ENCODE peak calls at places on chromosomes 2 and 18, in six cellular contexts. X, Q, U, D, L and K are unnamed samples. For H4K20me1 and H3K9me2, the result is how much of the 10 kb centered on the place peaks cover.

GRCh38 chr18:21629089-21629832 is 17.1 kb downstream of the SNRPD1 start:
- DNase-seq in L (no peak), Q (no peak), X (no peak), U (no peak), D (peak), K (no peak)

GRCh38 chr2:46317092-46317486 is 19.9 kb downstream of the EPAS1 start:
- DNase-seq in X (no peak), D (no peak), L (no peak), Q (no peak), U (no peak), K (no peak)

GRCh38 chr2:239454507-239454906 is 53.7 kb upstream of the HDAC4 start:
- DNase-seq in X (no peak), L (no peak), U (no peak), D (no peak), Q (peak), K (no peak)

GRCh38 chr18:73006331-73006730 is 138.5 kb upstream of the NETO1 start:
- DNase-seq in L (no peak), D (no peak), U (no peak), X (no peak), Q (no peak), K (no peak)

GRCh38 chr2:219603784-219604183 is 6.1 kb downstream of the STK11IP start:
- DNase-seq in D (no peak), Q (no peak), U (no peak), L (no peak), X (no peak), K (no peak)

GRCh38 chr2:202237787-202238233 is 587 bp downstream of the SUMO1 start:
- DNase-seq in L (peak), U (peak), D (peak), X (no peak), Q (peak), K (peak)

GRCh38 chr18:3111523-3112240 is 98.7 kb upstream of the LPIN2 start:
- DNase-seq in U (no peak), D (no peak), Q (no peak), X (no peak), L (no peak), K (no peak)

GRCh38 chr2:68483011-68483410 is 15.6 kb downstream of the APLF start:
- DNase-seq in D (no peak), U (no peak), X (no peak), Q (no peak), L (no peak), K (no peak)

GRCh38 chr18:74196220-74197119 is 48.1 kb downstream of the TIMM21 start:
- DNase-seq in Q (peak), X (peak), L (peak), U (peak), D (peak), K (peak)

GRCh38 chr2:112803691-112804521 is 19.6 kb upstream of the IL1A start:
- DNase-seq in D (no peak), Q (no peak), U (no peak), L (peak), X (no peak), K (peak)

GRCh38 chr2:66828876-66829275 is 394.0 kb downstream of the MEIS1 start:
- DNase-seq in Q (no peak), X (no peak), U (no peak), D (peak), L (no peak), K (no peak)

GRCh38 chr2:120938132-120938771 is 202.6 kb downstream of the GLI2 start:
- DNase-seq in Q (no peak), X (no peak), D (no peak), L (no peak), U (peak), K (peak)

GRCh38 chr2:187527262-187527661 is 27.0 kb downstream of the TFPI start:
- DNase-seq in Q (no peak), U (no peak), L (peak), D (no peak), X (no peak), K (peak)

GRCh38 chr2:224268441-224268840 is 133.5 kb downstream of the FAM124B start:
- DNase-seq in L (peak), D (no peak), X (no peak), U (no peak), Q (no peak), K (peak)

GRCh38 chr2:123495241-123495640 is 529.8 kb upstream of the CNTNAP5 start:
- DNase-seq in D (no peak), L (peak), X (no peak), Q (no peak), U (no peak), K (no peak)

GRCh38 chr2:222878877-222879601 is 18.2 kb downstream of the ACSL3 start:
- DNase-seq in U (no peak), D (no peak), L (peak), Q (no peak), X (peak), K (peak)

GRCh38 chr2:92073036-92073814 is 2798.0 kb upstream of the TEKT4 start:
- DNase-seq in D (no peak), X (no peak), U (peak), L (no peak), Q (no peak), K (no peak)

GRCh38 chr2:99066602-99067001 is 74.9 kb upstream of the C2orf15 start:
- DNase-seq in Q (peak), D (peak), L (peak), X (peak), U (peak), K (peak)

GRCh38 chr18:35458271-35458670 is 39.5 kb downstream of the INO80C start:
- DNase-seq in Q (no peak), X (no peak), L (peak), D (no peak), U (no peak), K (no peak)

GRCh38 chr18:35458677-35459441 is 38.9 kb downstream of the INO80C start:
- DNase-seq in D (no peak), U (no peak), Q (peak), L (peak), X (peak), K (peak)

GRCh38 chr18:35460719-35461118 is 37.0 kb downstream of the INO80C start:
- DNase-seq in U (no peak), L (peak), X (no peak), Q (no peak), D (no peak), K (peak)

GRCh38 chr18:35457140-35457704 is 40.5 kb downstream of the INO80C start:
- DNase-seq in Q (no peak), U (no peak), L (peak), X (no peak), D (no peak), K (no peak)

GRCh38 chr18:35459997-35460396 is 37.8 kb downstream of the INO80C start:
- DNase-seq in Q (no peak), X (no peak), L (no peak), U (no peak), D (no peak), K (no peak)
- H3K9ac ChIP-seq in Q (no peak), X (no peak), L (no peak), U (no peak), D (no peak), K (no peak)

GRCh38 chr2:193894090-193894489 is 1699.4 kb upstream of the TMEFF2 start:
- DNase-seq in D (no peak), Q (no peak), L (no peak), X (no peak), U (no peak), K (no peak)
- H4K20me1 ChIP-seq in D (under half), Q (under half), L (under half), X (under half), U (under half), K (under half)

DNA sequence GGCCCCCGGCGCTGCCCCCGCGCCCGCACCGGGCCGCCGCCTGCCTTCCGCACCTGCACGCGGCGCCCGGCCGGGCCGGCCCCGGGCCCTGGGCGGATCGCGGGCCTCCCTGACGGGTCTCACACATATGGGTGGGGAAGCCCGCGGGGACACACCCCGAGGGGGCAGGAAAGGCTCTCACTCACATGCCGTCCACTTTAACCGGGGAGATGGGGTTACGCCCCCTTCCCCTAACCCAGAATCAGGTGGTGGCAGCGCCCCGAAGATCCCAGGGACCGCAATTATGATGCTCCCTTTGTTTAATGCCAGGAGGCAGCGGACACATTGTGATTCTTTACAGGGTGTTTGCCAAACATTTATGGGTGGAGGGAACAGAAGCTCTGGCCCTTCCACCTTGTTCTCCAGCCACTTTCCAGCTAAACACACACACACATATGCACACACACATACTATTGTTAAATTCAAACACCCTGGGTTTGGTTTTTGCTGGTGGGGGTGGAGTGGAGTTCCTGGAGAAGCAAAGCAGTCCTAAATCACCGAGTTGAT is 433 bp upstream of the ANKRD44 start:
- DNase-seq in L (no peak), D (no peak), Q (no peak), U (peak), X (no peak), K (peak)
- H3K9me2 ChIP-seq in L (under half), D (under half), Q (under half), U (under half), X (under half), K (under half)

GRCh38 chr18:76621782-76622495 is 126.9 kb upstream of the ZNF516 start:
- DNase-seq in L (no peak), D (no peak), X (no peak), U (no peak), Q (no peak), K (peak)
- H3K9ac ChIP-seq in L (no peak), D (no peak), X (no peak), U (no peak), Q (no peak), K (peak)

GRCh38 chr18:77116201-77117080 is 16.1 kb downstream of the MBP start:
- DNase-seq in U (no peak), X (no peak), L (no peak), Q (no peak), D (no peak), K (no peak)
- H4K20me1 ChIP-seq in U (under half), X (under half), L (under half), Q (under half), D (under half), K (under half)

DNA sequence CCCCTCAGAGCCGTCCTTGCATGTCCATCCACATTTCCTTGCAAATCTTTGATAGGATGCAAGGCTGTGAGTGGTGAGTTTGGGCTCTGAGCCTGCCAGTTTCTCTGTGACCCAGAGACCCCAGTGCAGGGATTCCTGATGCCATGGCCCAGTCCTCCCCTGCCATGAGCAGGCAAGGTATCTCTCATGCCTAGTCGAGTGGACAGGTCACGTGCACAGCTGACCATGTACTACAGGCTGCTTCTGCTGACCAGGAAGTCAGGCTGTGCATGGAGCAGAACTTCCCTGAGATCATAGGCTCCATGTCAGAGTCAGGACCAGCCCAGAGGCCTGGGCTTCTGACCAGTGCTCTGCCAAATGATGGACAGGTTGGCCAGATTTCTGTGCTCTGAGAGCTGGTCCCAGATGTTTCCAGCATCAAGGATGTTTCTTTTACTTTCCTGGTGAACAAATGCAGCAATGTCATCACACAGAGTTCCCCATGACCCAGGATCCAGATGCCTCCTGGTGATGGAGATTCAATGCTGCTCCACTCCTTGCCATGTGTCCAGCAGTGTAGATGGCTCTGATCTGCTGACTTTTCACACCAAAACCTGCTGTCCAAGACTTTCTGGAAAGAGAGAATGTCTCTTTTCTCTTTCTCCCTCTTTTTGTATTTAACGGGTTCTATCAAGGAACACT is 321.6 kb upstream of the HS6ST1 start:
- DNase-seq in U (no peak), Q (no peak), L (no peak), D (no peak), X (no peak), K (peak)
- H3K9me2 ChIP-seq in U (under half), Q (under half), L (under half), D (under half), X (under half), K (under half)

GRCh38 chr2:105328281-105329196 is 996 bp downstream of the TGFBRAP1 start:
- DNase-seq in D (peak), L (peak), U (no peak), Q (peak), X (no peak), K (peak)
- H3K9ac ChIP-seq in D (peak), L (peak), U (peak), Q (peak), X (peak), K (peak)